ENCODE peak calls at places on chromosomes 13 and 19, in eight cellular contexts. L is stimulated activated CD4-positive, alpha-beta T cell treated with anti-CD3 and anti-CD28 coated beads, Interleukin-1b, Interleukin-23, amount 100 ng/mL, for 24 hours; Y is NCI-H1092 treated with DMSO at 0.1 percent for 48 hours; A is NCI-H1417; Z is tibial nerve; I is Daoy; N is cardiac muscle cell; G is activated T-cell treated with anti-CD3 and anti-CD28 coated beads for 1 hour. E is an unnamed sample.

GRCh38 chr19:13460045-13460444 is 46.2 kb downstream of the CACNA1A start:
- DNase-seq in L (no peak), Y (no peak), A (no peak), Z (no peak), I (peak), N (no peak), G (no peak), E (no peak)

GRCh38 chr13:21453352-21454089 is 5.6 kb downstream of the ZDHHC20 start:
- DNase-seq in L (no peak), Y (no peak), A (no peak), Z (no peak), I (no peak), N (no peak), G (no peak), E (no peak)

GRCh38 chr19:29012457-29012856 is 200.5 kb downstream of the UQCRFS1 start:
- DNase-seq in L (no peak), Y (no peak), A (no peak), Z (no peak), I (no peak), N (no peak), G (no peak), E (no peak)

GRCh38 chr13:34302596-34302995 is 484.6 kb downstream of the RFC3 start:
- DNase-seq in L (no peak), Y (no peak), A (no peak), Z (no peak), I (no peak), N (no peak), G (no peak), E (no peak)

GRCh38 chr19:2282062-2282861 is at the start of gene PEAK3:
- DNase-seq in L (no peak), Y (no peak), A (no peak), Z (peak), I (peak), N (peak), G (no peak), E (peak)

GRCh38 chr13:44972956-44973581 is 16.2 kb downstream of the NUFIP1 start:
- DNase-seq in L (no peak), Y (peak), A (peak), Z (no peak), I (no peak), N (peak), G (no peak), E (no peak)

GRCh38 chr19:43763473-43763939 is 8.7 kb upstream of the SMG9 start:
- DNase-seq in L (no peak), Y (no peak), A (no peak), Z (no peak), I (peak), N (no peak), G (no peak), E (no peak)

GRCh38 chr19:54319049-54319448 is 6.1 kb upstream of the LILRA5 start:
- DNase-seq in L (no peak), Y (no peak), A (no peak), Z (no peak), I (no peak), N (no peak), G (no peak), E (no peak)

GRCh38 chr13:33441015-33441414 is 155.5 kb upstream of the STARD13 start:
- DNase-seq in L (no peak), Y (peak), A (no peak), Z (peak), I (peak), N (peak), G (no peak), E (peak)

GRCh38 chr13:27522847-27523246 is 72.5 kb upstream of the MTIF3 start:
- DNase-seq in L (no peak), Y (no peak), A (no peak), Z (no peak), I (no peak), N (no peak), G (no peak), E (no peak)

E was measured in stomach.